ENCODE peak calls at places on chromosomes 4 and X, in ten cellular contexts. J is left lung; T is right lobe of liver; B is AG04450; Q is activated T-cell treated with anti-CD3 and anti-CD28 coated beads, Interleukin-2, amount 50 U/mL, for 72 hours; C is ACHN; L is activated naive CD4-positive, alpha-beta T cell; R is stimulated activated CD8-positive, alpha-beta memory T cell treated with anti-CD3 and anti-CD28 coated beads, Interleukin-12 subunit alpha, Interleukin-12 subunit beta, amount 100 ng/mL, for 4 hours; S is T follicular helper cell; K is omental fat pad. Z is an unnamed sample.

GRCh38 chr4:52588771-52589591 is 70.1 kb downstream of the USP46 start:
- DNase-seq in J (no peak), K (no peak), T (no peak), S (no peak), R (peak; percentile 2), L (no peak), C (no peak), Q (peak; percentile 7), B (peak; percentile 66), Z (peak; percentile 27)

GRCh38 chr4:129138762-129139496 is 43.0 kb downstream of the C4orf33 start:
- DNase-seq in Q (no peak), T (no peak), L (no peak), C (no peak), S (no peak), R (no peak), K (no peak), J (no peak), B (no peak), Z (no peak)

GRCh38 chr4:54152846-54153600 is 53.1 kb downstream of the GSX2 start:
- DNase-seq in J (no peak), C (no peak), K (no peak), T (no peak), B (peak; percentile 24), L (no peak), S (no peak), R (no peak), Q (no peak), Z (no peak)

GRCh38 chr4:141802324-141802723 is 165.9 kb downstream of the IL15 start:
- DNase-seq in L (no peak), T (no peak), B (peak; percentile 23), K (no peak), C (peak; percentile 64), Q (no peak), S (no peak), R (no peak), J (no peak), Z (no peak)

GRCh38 chr4:77358315-77358928 is 201.4 kb downstream of the CCNG2 start:
- DNase-seq in J (no peak), T (no peak), R (no peak), Q (no peak), C (peak; percentile 35), B (no peak), L (no peak), S (no peak), K (no peak), Z (no peak)

GRCh38 chr4:185833055-185833598 is 21.1 kb upstream of the SORBS2 start:
- DNase-seq in C (peak; percentile 89), K (no peak), T (no peak), R (no peak), Q (no peak), J (no peak), B (no peak), L (no peak), S (no peak), Z (no peak)

GRCh38 chrX:56797966-56798711 is 69.1 kb downstream of the NBDY start:
- DNase-seq in T (peak; percentile 70), C (no peak), K (no peak), Q (no peak), L (no peak), R (no peak), J (peak; percentile 29), S (no peak), B (no peak), Z (no peak)

GRCh38 chrX:119618439-119618838 is 12.2 kb upstream of the NKRF start:
- DNase-seq in L (no peak), J (peak; percentile 48), R (no peak), K (no peak), C (no peak), S (no peak), T (no peak), B (no peak), Q (no peak), Z (no peak)

GRCh38 chr4:170940043-170940724 is 850.4 kb upstream of the AADAT start:
- DNase-seq in J (no peak), K (no peak), L (no peak), S (no peak), Q (no peak), T (no peak), R (no peak), C (no peak), B (no peak), Z (no peak)

Z was measured in stimulated activated CD4-positive, alpha-beta T cell treated with anti-CD3 and anti-CD28 coated beads, Interleukin-4, amount 100 ng/mL, for 24 hours.